ENCODE peak calls at places on chromosomes 6 and 20, in seven cellular contexts. One of them, this sample, is unnamed.

GRCh38 chr20:36217226-36217625 is 19.1 kb upstream of the AAR2 start:
- DNase-seq in skeletal muscle cell: no peak
- DNase-seq in HCEC 1CT: no peak
- DNase-seq in endothelial cell: no peak
- DNase-seq in EH: no peak
- DNase-seq in hippocampal formation: no peak
- DNase-seq in stimulated activated CD8-positive, alpha-beta memory T cell treated with anti-CD3 and anti-CD28 coated beads, Interleukin-4, amount 100 ng/mL, for 24 hours: no peak
- DNase-seq in this sample: no peak

GRCh38 chr6:167399599-167399998 is 74.7 kb downstream of the TTLL2 start:
- DNase-seq in hippocampal formation: no peak
- DNase-seq in EH: no peak
- DNase-seq in HCEC 1CT: no peak
- DNase-seq in skeletal muscle cell: no peak
- DNase-seq in endothelial cell: no peak
- DNase-seq in stimulated activated CD8-positive, alpha-beta memory T cell treated with anti-CD3 and anti-CD28 coated beads, Interleukin-4, amount 100 ng/mL, for 24 hours: no peak
- DNase-seq in this sample: no peak

GRCh38 chr6:36577298-36577697 is 16.9 kb upstream of the SRSF3 start:
- DNase-seq in hippocampal formation: no peak
- DNase-seq in stimulated activated CD8-positive, alpha-beta memory T cell treated with anti-CD3 and anti-CD28 coated beads, Interleukin-4, amount 100 ng/mL, for 24 hours: no peak
- DNase-seq in EH: peak
- DNase-seq in HCEC 1CT: peak
- DNase-seq in skeletal muscle cell: no peak
- DNase-seq in endothelial cell: no peak
- DNase-seq in this sample: no peak

GRCh38 chr6:32967151-32968091 is 973 bp upstream of the BRD2 start:
- DNase-seq in endothelial cell: peak
- DNase-seq in EH: peak
- DNase-seq in stimulated activated CD8-positive, alpha-beta memory T cell treated with anti-CD3 and anti-CD28 coated beads, Interleukin-4, amount 100 ng/mL, for 24 hours: no peak
- DNase-seq in hippocampal formation: peak
- DNase-seq in skeletal muscle cell: no peak
- DNase-seq in HCEC 1CT: peak
- DNase-seq in this sample: no peak

GRCh38 chr6:93849857-93850256 is 430.5 kb upstream of the EPHA7 start:
- DNase-seq in HCEC 1CT: peak
- DNase-seq in stimulated activated CD8-positive, alpha-beta memory T cell treated with anti-CD3 and anti-CD28 coated beads, Interleukin-4, amount 100 ng/mL, for 24 hours: no peak
- DNase-seq in EH: no peak
- DNase-seq in endothelial cell: no peak
- DNase-seq in hippocampal formation: no peak
- DNase-seq in skeletal muscle cell: peak
- DNase-seq in this sample: no peak

GRCh38 chr20:654427-654770 is 1.4 kb upstream of the SRXN1 start:
- DNase-seq in stimulated activated CD8-positive, alpha-beta memory T cell treated with anti-CD3 and anti-CD28 coated beads, Interleukin-4, amount 100 ng/mL, for 24 hours: no peak
- DNase-seq in endothelial cell: no peak
- DNase-seq in hippocampal formation: no peak
- DNase-seq in HCEC 1CT: no peak
- DNase-seq in EH: no peak
- DNase-seq in skeletal muscle cell: no peak
- DNase-seq in this sample: no peak

GRCh38 chr6:159067334-159067733 is 22.5 kb upstream of the TAGAP start:
- DNase-seq in EH: no peak
- DNase-seq in HCEC 1CT: no peak
- DNase-seq in stimulated activated CD8-positive, alpha-beta memory T cell treated with anti-CD3 and anti-CD28 coated beads, Interleukin-4, amount 100 ng/mL, for 24 hours: no peak
- DNase-seq in skeletal muscle cell: no peak
- DNase-seq in endothelial cell: no peak
- DNase-seq in hippocampal formation: no peak
- DNase-seq in this sample: no peak

GRCh38 chr6:22765015-22765414 is 195.6 kb downstream of the HDGFL1 start:
- DNase-seq in skeletal muscle cell: no peak
- DNase-seq in HCEC 1CT: no peak
- DNase-seq in EH: peak
- DNase-seq in stimulated activated CD8-positive, alpha-beta memory T cell treated with anti-CD3 and anti-CD28 coated beads, Interleukin-4, amount 100 ng/mL, for 24 hours: no peak
- DNase-seq in hippocampal formation: no peak
- DNase-seq in endothelial cell: no peak
- DNase-seq in this sample: no peak

GRCh38 chr6:148629197-148629909 is 117.5 kb upstream of the UST start:
- DNase-seq in HCEC 1CT: no peak
- DNase-seq in stimulated activated CD8-positive, alpha-beta memory T cell treated with anti-CD3 and anti-CD28 coated beads, Interleukin-4, amount 100 ng/mL, for 24 hours: no peak
- DNase-seq in endothelial cell: no peak
- DNase-seq in skeletal muscle cell: peak
- DNase-seq in EH: peak
- DNase-seq in hippocampal formation: no peak
- DNase-seq in this sample: no peak

GRCh38 chr6:31734703-31735500 is 1.4 kb downstream of the CLIC1 start:
- DNase-seq in hippocampal formation: no peak
- DNase-seq in EH: peak
- DNase-seq in endothelial cell: peak
- DNase-seq in stimulated activated CD8-positive, alpha-beta memory T cell treated with anti-CD3 and anti-CD28 coated beads, Interleukin-4, amount 100 ng/mL, for 24 hours: peak
- DNase-seq in HCEC 1CT: peak
- DNase-seq in skeletal muscle cell: peak
- DNase-seq in this sample: no peak

GRCh38 chr6:157272372-157272771 is 50.9 kb downstream of the TMEM242 start:
- DNase-seq in hippocampal formation: no peak
- DNase-seq in endothelial cell: no peak
- DNase-seq in skeletal muscle cell: no peak
- DNase-seq in stimulated activated CD8-positive, alpha-beta memory T cell treated with anti-CD3 and anti-CD28 coated beads, Interleukin-4, amount 100 ng/mL, for 24 hours: no peak
- DNase-seq in EH: no peak
- DNase-seq in HCEC 1CT: no peak
- DNase-seq in this sample: no peak

GRCh38 chr6:44086931-44087574 is 40.2 kb downstream of the MRPL14 start:
- DNase-seq in endothelial cell: no peak
- DNase-seq in HCEC 1CT: no peak
- DNase-seq in hippocampal formation: no peak
- DNase-seq in skeletal muscle cell: no peak
- DNase-seq in EH: peak
- DNase-seq in stimulated activated CD8-positive, alpha-beta memory T cell treated with anti-CD3 and anti-CD28 coated beads, Interleukin-4, amount 100 ng/mL, for 24 hours: no peak
- DNase-seq in this sample: no peak

GRCh38 chr6:155380666-155381332 is 66.5 kb upstream of the TFB1M start:
- DNase-seq in HCEC 1CT: no peak
- DNase-seq in hippocampal formation: no peak
- DNase-seq in endothelial cell: no peak
- DNase-seq in stimulated activated CD8-positive, alpha-beta memory T cell treated with anti-CD3 and anti-CD28 coated beads, Interleukin-4, amount 100 ng/mL, for 24 hours: no peak
- DNase-seq in skeletal muscle cell: no peak
- DNase-seq in EH: no peak
- DNase-seq in this sample: no peak

GRCh38 chr20:53550590-53551187 is 43.0 kb downstream of the ZNF217 start:
- DNase-seq in endothelial cell: no peak
- DNase-seq in stimulated activated CD8-positive, alpha-beta memory T cell treated with anti-CD3 and anti-CD28 coated beads, Interleukin-4, amount 100 ng/mL, for 24 hours: no peak
- DNase-seq in skeletal muscle cell: no peak
- DNase-seq in hippocampal formation: no peak
- DNase-seq in EH: no peak
- DNase-seq in HCEC 1CT: no peak
- DNase-seq in this sample: no peak

GRCh38 chr6:71181565-71181964 is 107.0 kb upstream of the OGFRL1 start:
- DNase-seq in stimulated activated CD8-positive, alpha-beta memory T cell treated with anti-CD3 and anti-CD28 coated beads, Interleukin-4, amount 100 ng/mL, for 24 hours: no peak
- DNase-seq in skeletal muscle cell: peak
- DNase-seq in endothelial cell: no peak
- DNase-seq in EH: peak
- DNase-seq in HCEC 1CT: peak
- DNase-seq in hippocampal formation: no peak
- DNase-seq in this sample: no peak

GRCh38 chr20:58048096-58048702 is 180.3 kb downstream of the ANKRD60 start:
- DNase-seq in EH: peak
- DNase-seq in HCEC 1CT: no peak
- DNase-seq in endothelial cell: peak
- DNase-seq in skeletal muscle cell: peak
- DNase-seq in stimulated activated CD8-positive, alpha-beta memory T cell treated with anti-CD3 and anti-CD28 coated beads, Interleukin-4, amount 100 ng/mL, for 24 hours: no peak
- DNase-seq in hippocampal formation: no peak
- DNase-seq in this sample: peak

GRCh38 chr6:1436334-1437306 is 47.2 kb downstream of the FOXF2 start:
- DNase-seq in EH: peak
- DNase-seq in skeletal muscle cell: peak
- DNase-seq in HCEC 1CT: peak
- DNase-seq in hippocampal formation: peak
- DNase-seq in stimulated activated CD8-positive, alpha-beta memory T cell treated with anti-CD3 and anti-CD28 coated beads, Interleukin-4, amount 100 ng/mL, for 24 hours: no peak
- DNase-seq in endothelial cell: peak
- DNase-seq in this sample: peak

GRCh38 chr6:74645108-74645849 is 560.6 kb downstream of the COL12A1 start:
- DNase-seq in hippocampal formation: no peak
- DNase-seq in skeletal muscle cell: no peak
- DNase-seq in HCEC 1CT: no peak
- DNase-seq in endothelial cell: no peak
- DNase-seq in EH: no peak
- DNase-seq in stimulated activated CD8-positive, alpha-beta memory T cell treated with anti-CD3 and anti-CD28 coated beads, Interleukin-4, amount 100 ng/mL, for 24 hours: no peak
- DNase-seq in this sample: no peak

GRCh38 chr6:20931093-20931492 is 396.8 kb downstream of the CDKAL1 start:
- DNase-seq in HCEC 1CT: no peak
- DNase-seq in hippocampal formation: no peak
- DNase-seq in stimulated activated CD8-positive, alpha-beta memory T cell treated with anti-CD3 and anti-CD28 coated beads, Interleukin-4, amount 100 ng/mL, for 24 hours: no peak
- DNase-seq in endothelial cell: no peak
- DNase-seq in skeletal muscle cell: no peak
- DNase-seq in EH: no peak
- DNase-seq in this sample: peak

GRCh38 chr6:137044366-137045220 is at the start of gene IL20RA:
- DNase-seq in hippocampal formation: no peak
- DNase-seq in HCEC 1CT: no peak
- DNase-seq in skeletal muscle cell: no peak
- DNase-seq in EH: peak
- DNase-seq in endothelial cell: peak
- DNase-seq in stimulated activated CD8-positive, alpha-beta memory T cell treated with anti-CD3 and anti-CD28 coated beads, Interleukin-4, amount 100 ng/mL, for 24 hours: no peak
- DNase-seq in this sample: no peak

GRCh38 chr20:19095762-19096161 is 116.7 kb upstream of the SLC24A3 start:
- DNase-seq in HCEC 1CT: no peak
- DNase-seq in hippocampal formation: no peak
- DNase-seq in stimulated activated CD8-positive, alpha-beta memory T cell treated with anti-CD3 and anti-CD28 coated beads, Interleukin-4, amount 100 ng/mL, for 24 hours: no peak
- DNase-seq in endothelial cell: no peak
- DNase-seq in EH: no peak
- DNase-seq in skeletal muscle cell: no peak
- DNase-seq in this sample: no peak

GRCh38 chr20:41499961-41500725 is 118.0 kb downstream of the CHD6 start:
- DNase-seq in skeletal muscle cell: no peak
- DNase-seq in endothelial cell: no peak
- DNase-seq in stimulated activated CD8-positive, alpha-beta memory T cell treated with anti-CD3 and anti-CD28 coated beads, Interleukin-4, amount 100 ng/mL, for 24 hours: no peak
- DNase-seq in HCEC 1CT: no peak
- DNase-seq in hippocampal formation: no peak
- DNase-seq in EH: peak
- DNase-seq in this sample: no peak

GRCh38 chr6:16432075-16433032 is 194.0 kb downstream of the GMPR start:
- DNase-seq in HCEC 1CT: no peak
- DNase-seq in hippocampal formation: no peak
- DNase-seq in skeletal muscle cell: peak
- DNase-seq in stimulated activated CD8-positive, alpha-beta memory T cell treated with anti-CD3 and anti-CD28 coated beads, Interleukin-4, amount 100 ng/mL, for 24 hours: no peak
- DNase-seq in endothelial cell: no peak
- DNase-seq in EH: peak
- DNase-seq in this sample: peak

GRCh38 chr6:142335415-142335814 is 33.6 kb downstream of the ADGRG6 start:
- DNase-seq in EH: no peak
- DNase-seq in HCEC 1CT: no peak
- DNase-seq in endothelial cell: no peak
- DNase-seq in skeletal muscle cell: no peak
- DNase-seq in stimulated activated CD8-positive, alpha-beta memory T cell treated with anti-CD3 and anti-CD28 coated beads, Interleukin-4, amount 100 ng/mL, for 24 hours: no peak
- DNase-seq in hippocampal formation: no peak
- DNase-seq in this sample: no peak

GRCh38 chr6:30129270-30129669 is 6.7 kb upstream of the TRIM40 start:
- DNase-seq in hippocampal formation: no peak
- DNase-seq in endothelial cell: no peak
- DNase-seq in EH: no peak
- DNase-seq in HCEC 1CT: no peak
- DNase-seq in stimulated activated CD8-positive, alpha-beta memory T cell treated with anti-CD3 and anti-CD28 coated beads, Interleukin-4, amount 100 ng/mL, for 24 hours: no peak
- DNase-seq in skeletal muscle cell: no peak
- DNase-seq in this sample: no peak

GRCh38 chr20:4985658-4986057 is 15.7 kb downstream of the SLC23A2 start:
- DNase-seq in stimulated activated CD8-positive, alpha-beta memory T cell treated with anti-CD3 and anti-CD28 coated beads, Interleukin-4, amount 100 ng/mL, for 24 hours: no peak
- DNase-seq in endothelial cell: no peak
- DNase-seq in HCEC 1CT: no peak
- DNase-seq in skeletal muscle cell: peak
- DNase-seq in hippocampal formation: no peak
- DNase-seq in EH: peak
- DNase-seq in this sample: no peak

GRCh38 chr20:37529214-37529967 is 1.7 kb upstream of the BLCAP start:
- DNase-seq in EH: no peak
- DNase-seq in endothelial cell: no peak
- DNase-seq in skeletal muscle cell: no peak
- DNase-seq in hippocampal formation: no peak
- DNase-seq in HCEC 1CT: no peak
- DNase-seq in stimulated activated CD8-positive, alpha-beta memory T cell treated with anti-CD3 and anti-CD28 coated beads, Interleukin-4, amount 100 ng/mL, for 24 hours: no peak
- DNase-seq in this sample: no peak

GRCh38 chr6:110447761-110448160 is 28.7 kb downstream of the SLC22A16 start:
- DNase-seq in HCEC 1CT: no peak
- DNase-seq in endothelial cell: no peak
- DNase-seq in skeletal muscle cell: no peak
- DNase-seq in hippocampal formation: no peak
- DNase-seq in stimulated activated CD8-positive, alpha-beta memory T cell treated with anti-CD3 and anti-CD28 coated beads, Interleukin-4, amount 100 ng/mL, for 24 hours: no peak
- DNase-seq in EH: no peak
- DNase-seq in this sample: no peak

This sample was measured in SK-N-MC.